ENCODE peak calls at places on chromosomes 13 and 19, in five cellular contexts. U, B, I, F and S are unnamed samples.

GRCh38 chr13:101624981-101625380 is 172.5 kb downstream of the ITGBL1 start:
- DNase-seq in B (no peak), I (no peak), U (no peak), F (no peak), S (no peak)

GRCh38 chr19:24033962-24034342 is 53.0 kb upstream of the ZNF254 start:
- DNase-seq in I (peak), U (peak), B (peak), F (no peak), S (peak)

GRCh38 chr13:99528547-99528946 is 27.3 kb downstream of the TM9SF2 start:
- DNase-seq in I (no peak), U (no peak), B (no peak), F (no peak), S (no peak)

GRCh38 chr19:48735031-48735615 is 5.3 kb downstream of the RASIP1 start:
- DNase-seq in I (peak), U (no peak), F (no peak), B (no peak), S (no peak)

GRCh38 chr19:48284891-48285290 is 15.0 kb downstream of the ZNF114 start:
- DNase-seq in U (no peak), B (no peak), F (no peak), I (no peak), S (no peak)

GRCh38 chr13:44523176-44524017 is 52.7 kb downstream of the TSC22D1 start:
- DNase-seq in F (no peak), U (no peak), I (peak), B (no peak), S (no peak)

GRCh38 chr13:29991343-29991742 is 140.9 kb upstream of the UBL3 start:
- DNase-seq in U (no peak), I (peak), F (no peak), B (no peak), S (no peak)

GRCh38 chr19:46704379-46705076 is 12.4 kb downstream of the PRKD2 start:
- DNase-seq in B (peak), I (peak), F (peak), U (peak), S (peak)

GRCh38 chr19:7486923-7487322 is 1.9 kb downstream of the PEX11G start:
- DNase-seq in B (no peak), I (no peak), F (no peak), U (no peak), S (no peak)